ENCODE peak calls at places on chromosomes 5 and 9, in four cellular contexts. J is epithelial cell of esophagus; I is stimulated activated CD8-positive, alpha-beta memory T cell treated with anti-CD3 and anti-CD28 coated beads, Interleukin-2, amount 100 ng/mL, for 48 hours; Q is GM10248. E is an unnamed sample.

GRCh38 chr5:1762121-1762877 is 37.3 kb downstream of the MRPL36 start:
- DNase-seq in J (no peak), I (no peak), Q (no peak), E (no peak)

GRCh38 chr9:113999256-114000062 is 78.6 kb downstream of the AMBP start:
- DNase-seq in J (no peak), I (no peak), Q (no peak), E (no peak)

GRCh38 chr5:9726931-9727330 is 96.8 kb upstream of the TAS2R1 start:
- DNase-seq in J (peak; percentile 24), I (no peak), Q (no peak), E (no peak)

GRCh38 chr9:81771606-81772005 is 82.3 kb upstream of the TLE1 start:
- DNase-seq in J (no peak), I (no peak), Q (no peak), E (no peak)

GRCh38 chr5:95892784-95893354 is 68.8 kb downstream of the ELL2 start:
- DNase-seq in J (no peak), I (no peak), Q (peak; percentile 39), E (no peak)

GRCh38 chr5:38450627-38451371 is 105.6 kb downstream of the LIFR start:
- DNase-seq in J (no peak), I (no peak), Q (no peak), E (no peak)

GRCh38 chr5:100479079-100479688 is 56.0 kb upstream of the FAM174A start:
- DNase-seq in J (peak; percentile 74), I (no peak), Q (peak; percentile 26), E (no peak)

GRCh38 chr5:9209846-9210547 is 335.9 kb downstream of the SEMA5A start:
- DNase-seq in J (peak; percentile 62), I (no peak), Q (no peak), E (no peak)

GRCh38 chr5:6443326-6443725 is 5.3 kb upstream of the UBE2QL1 start:
- DNase-seq in J (no peak), I (no peak), Q (no peak), E (no peak)

GRCh38 chr5:180093651-180094382 is 22.3 kb upstream of the RNF130 start:
- DNase-seq in J (no peak), I (no peak), Q (no peak), E (no peak)

GRCh38 chr9:111305914-111306313 is 24.1 kb downstream of the OR2K2 start:
- DNase-seq in J (no peak), I (no peak), Q (no peak), E (no peak)

GRCh38 chr9:85554349-85554748 is 187.4 kb downstream of the AGTPBP1 start:
- DNase-seq in J (no peak), I (no peak), Q (peak; percentile 17), E (no peak)

GRCh38 chr5:2756211-2756746 is 4.8 kb upstream of the IRX2 start:
- DNase-seq in J (peak; percentile 75), I (no peak), Q (no peak), E (no peak)

GRCh38 chr5:161093105-161093504 is 241.1 kb upstream of the ATP10B start:
- DNase-seq in J (no peak), I (no peak), Q (no peak), E (no peak)

GRCh38 chr9:132160802-132161742 is 786 bp upstream of the NTNG2 start:
- DNase-seq in J (peak; percentile 48), I (no peak), Q (peak; percentile 40), E (peak; percentile 55)

GRCh38 chr5:177382423-177383029 is 1.7 kb upstream of the SLC34A1 start:
- DNase-seq in J (peak; percentile 39), I (no peak), Q (no peak), E (no peak)

GRCh38 chr5:140297283-140297682 is 5.6 kb downstream of the PFDN1 start:
- DNase-seq in J (no peak), I (no peak), Q (no peak), E (no peak)

GRCh38 chr9:95091971-95092320 is 225.6 kb downstream of the FANCC start:
- DNase-seq in J (peak; percentile 37), I (no peak), Q (no peak), E (no peak)

GRCh38 chr5:138737494-138738265 is 15.5 kb upstream of the CTNNA1 start:
- DNase-seq in J (no peak), I (no peak), Q (no peak), E (no peak)

GRCh38 chr5:41908374-41909079 is 4.4 kb downstream of the RIMOC1 start:
- DNase-seq in J (peak; percentile 53), I (no peak), Q (no peak), E (no peak)

GRCh38 chr5:40385544-40385943 is 294.2 kb upstream of the PTGER4 start:
- DNase-seq in J (peak; percentile 91), I (no peak), Q (no peak), E (no peak)

GRCh38 chr9:37542895-37543294 is 33.3 kb downstream of the FBXO10 start:
- DNase-seq in J (peak; percentile 75), I (no peak), Q (no peak), E (no peak)

GRCh38 chr5:163661358-163661757 is 155.9 kb downstream of the MAT2B start:
- DNase-seq in J (no peak), I (no peak), Q (no peak), E (no peak)

GRCh38 chr9:12719431-12719830 is 26.2 kb downstream of the TYRP1 start:
- DNase-seq in J (peak; percentile 56), I (no peak), Q (no peak), E (no peak)

GRCh38 chr9:88826651-88827245 is 164.5 kb upstream of the S1PR3 start:
- DNase-seq in J (no peak), I (no peak), Q (no peak), E (no peak)

GRCh38 chr9:136231478-136232297 is 13.9 kb downstream of the QSOX2 start:
- DNase-seq in J (no peak), I (no peak), Q (no peak), E (no peak)

GRCh38 chr9:124593080-124594058 is 86.2 kb upstream of the NR5A1 start:
- DNase-seq in J (peak; percentile 45), I (no peak), Q (no peak), E (no peak)

GRCh38 chr5:138961221-138961620 is 86.1 kb upstream of the LRRTM2 start:
- DNase-seq in J (no peak), I (no peak), Q (no peak), E (no peak)

GRCh38 chr5:75839547-75839946 is 122.3 kb upstream of the POC5 start:
- DNase-seq in J (no peak), I (no peak), Q (no peak), E (no peak)

GRCh38 chr5:1883120-1883924 is 597 bp upstream of the IRX4 start:
- DNase-seq in J (peak; percentile 58), I (no peak), Q (no peak), E (no peak)

GRCh38 chr5:177608243-177609075 is 8.5 kb downstream of the B4GALT7 start:
- DNase-seq in J (no peak), I (no peak), Q (no peak), E (no peak)

GRCh38 chr5:149289307-149289706 is 17.6 kb downstream of the AFAP1L1 start:
- DNase-seq in J (no peak), I (no peak), Q (no peak), E (no peak)

GRCh38 chr5:134142088-134142487 is 27.6 kb downstream of the TCF7 start:
- DNase-seq in J (no peak), I (no peak), Q (no peak), E (no peak)

GRCh38 chr9:136533775-136534157 is 12.1 kb downstream of the NOTCH1 start:
- DNase-seq in J (peak; percentile 82), I (peak; percentile 74), Q (no peak), E (peak; percentile 83)

GRCh38 chr9:7237473-7238243 is 479.9 kb downstream of the KDM4C start:
- DNase-seq in J (peak; percentile 2), I (no peak), Q (no peak), E (no peak)

GRCh38 chr9:106868096-106868495 is 5.1 kb downstream of the ZNF462 start:
- DNase-seq in J (no peak), I (no peak), Q (no peak), E (no peak)

E was measured in stimulated activated CD4-positive, alpha-beta T cell treated with anti-CD3 and anti-CD28 coated beads, TNF-alpha, amount 100 ng/mL, for 24 hours.